ENCODE peak calls at places on chromosomes 12 and 14, in nine cellular contexts. X, P, S, B, M, N, F, V and Z are unnamed samples.

GRCh38 chr12:13436696-13437391 is 240.3 kb downstream of the EMP1 start:
- DNase-seq in X (no peak), B (no peak), M (peak), V (no peak), P (no peak), N (no peak), F (peak), S (no peak), Z (peak)

GRCh38 chr12:122793685-122794106 is 19.3 kb downstream of the CCDC62 start:
- DNase-seq in V (no peak), P (no peak), N (no peak), S (peak), M (peak), F (peak), X (no peak), B (peak), Z (peak)

GRCh38 chr12:45290218-45290609 is 74.3 kb downstream of the ANO6 start:
- DNase-seq in N (no peak), M (peak), S (no peak), P (no peak), X (no peak), F (no peak), V (no peak), B (no peak), Z (peak)

GRCh38 chr14:34331728-34332623 is 130.1 kb downstream of the SPTSSA start:
- DNase-seq in X (peak), S (peak), N (peak), P (no peak), V (peak), F (peak), M (peak), B (peak), Z (peak)

GRCh38 chr12:40827923-40828592 is 135.8 kb downstream of the CNTN1 start:
- DNase-seq in N (no peak), B (no peak), V (no peak), M (no peak), S (no peak), P (no peak), F (no peak), X (no peak), Z (no peak)

GRCh38 chr14:86372402-86372801 is 842.5 kb downstream of the FLRT2 start:
- DNase-seq in S (no peak), P (no peak), M (no peak), X (no peak), F (no peak), B (no peak), V (no peak), N (no peak), Z (no peak)

GRCh38 chr14:104547310-104547997 is 32.1 kb upstream of the C14orf180 start:
- DNase-seq in N (no peak), B (no peak), F (peak), X (peak), P (no peak), M (no peak), S (no peak), V (peak), Z (no peak)

GRCh38 chr14:101709962-101710891 is 51.3 kb upstream of the PPP2R5C start:
- DNase-seq in X (peak), N (no peak), S (no peak), M (no peak), B (no peak), P (no peak), F (no peak), V (no peak), Z (peak)

GRCh38 chr14:30855345-30856037 is 18.9 kb upstream of the COCH start:
- DNase-seq in B (no peak), P (no peak), M (no peak), N (no peak), V (no peak), X (no peak), S (no peak), F (no peak), Z (no peak)

GRCh38 chr12:127629066-127629820 is 637.7 kb upstream of the TMEM132C start:
- DNase-seq in M (no peak), X (no peak), B (no peak), V (no peak), P (no peak), N (no peak), F (no peak), S (no peak), Z (no peak)

GRCh38 chr14:56379956-56380355 is 199.6 kb upstream of the TMEM260 start:
- DNase-seq in F (no peak), N (no peak), V (no peak), X (no peak), B (no peak), M (peak), P (peak), S (no peak), Z (no peak)

GRCh38 chr14:61780125-61780524 is 17.9 kb downstream of the SNAPC1 start:
- DNase-seq in V (no peak), N (no peak), F (no peak), X (no peak), B (no peak), S (no peak), P (no peak), M (no peak), Z (no peak)

GRCh38 chr12:47343684-47344567 is 264.2 kb upstream of the AMIGO2 start:
- DNase-seq in S (no peak), P (no peak), M (peak), F (no peak), N (no peak), V (no peak), B (no peak), X (no peak), Z (peak)

GRCh38 chr14:75591331-75591946 is 13.0 kb downstream of the FLVCR2 start:
- DNase-seq in M (no peak), S (no peak), N (no peak), X (no peak), F (no peak), V (no peak), B (no peak), P (no peak), Z (no peak)
- TF ChIP-seq CTCF in M (no peak), S (no peak), N (no peak), X (no peak), F (no peak), V (no peak), B (peak), P (no peak), Z (no peak)

DNA sequence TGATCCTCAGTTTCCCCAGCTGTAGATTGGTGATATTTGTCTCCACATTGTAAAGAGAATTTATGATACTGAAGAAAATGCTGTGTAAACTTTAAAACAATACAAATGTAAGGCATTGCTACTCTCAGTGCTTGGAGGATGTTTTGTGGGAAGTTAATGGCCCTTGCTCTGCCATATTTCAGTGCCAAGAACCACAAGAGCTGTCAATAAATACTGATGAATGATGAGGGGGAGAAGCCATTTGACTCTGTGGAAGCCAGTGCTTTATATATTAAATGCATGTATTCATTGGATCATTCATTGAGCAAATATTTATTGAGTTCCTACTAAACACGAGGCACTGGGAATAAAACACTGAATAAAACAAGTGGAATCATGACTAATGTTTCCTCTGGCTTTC is 30.8 kb downstream of the CACNA1C start:
- DNase-seq in V (no peak), S (no peak), N (no peak), F (no peak), B (no peak), P (no peak), X (no peak), M (no peak), Z (no peak)
- TF ChIP-seq CTCF in V (no peak), S (no peak), N (no peak), F (no peak), B (no peak), P (no peak), X (no peak), M (no peak), Z (no peak)

GRCh38 chr14:23240661-23241060 is 2.9 kb downstream of the RNF212B start:
- DNase-seq in S (no peak), P (no peak), B (no peak), X (no peak), F (no peak), N (no peak), V (no peak), M (no peak), Z (no peak)
- TF ChIP-seq CTCF in S (no peak), P (no peak), B (no peak), X (no peak), F (no peak), N (no peak), V (no peak), M (no peak), Z (no peak)

GRCh38 chr12:33180921-33181320 is 258.7 kb downstream of the SYT10 start:
- DNase-seq in N (no peak), X (no peak), P (no peak), M (no peak), S (no peak), B (no peak), F (no peak), V (no peak), Z (peak)
- TF ChIP-seq CTCF in N (no peak), X (no peak), P (no peak), M (no peak), S (no peak), B (no peak), F (no peak), V (no peak), Z (no peak)

GRCh38 chr12:26264215-26264838 is 69.0 kb downstream of the SSPN start:
- DNase-seq in X (no peak), B (no peak), M (no peak), S (no peak), F (no peak), P (no peak), V (no peak), N (no peak), Z (peak)
- TF ChIP-seq CTCF in X (no peak), B (no peak), M (peak), S (no peak), F (no peak), P (no peak), V (no peak), N (no peak), Z (peak)

GRCh38 chr12:31682136-31682962 is 22.9 kb downstream of the ETFBKMT start:
- DNase-seq in S (peak), M (peak), F (peak), P (peak), N (peak), B (peak), V (no peak), X (no peak), Z (peak)
- TF ChIP-seq CTCF in S (peak), M (peak), F (peak), P (peak), N (peak), B (peak), V (no peak), X (peak), Z (peak)

GRCh38 chr14:41506552-41506951 is 100.1 kb upstream of the LRFN5 start:
- DNase-seq in N (no peak), F (no peak), P (no peak), S (no peak), V (no peak), X (no peak), M (no peak), B (no peak), Z (no peak)
- TF ChIP-seq CTCF in N (no peak), F (no peak), P (no peak), S (no peak), V (no peak), X (no peak), M (no peak), B (no peak), Z (no peak)

GRCh38 chr14:24092110-24092959 is 1.8 kb upstream of the PCK2 start:
- DNase-seq in M (no peak), B (no peak), X (no peak), S (no peak), V (no peak), N (no peak), P (no peak), F (no peak), Z (no peak)

GRCh38 chr14:24092960-24093900 is 881 bp upstream of the PCK2 start:
- DNase-seq in N (no peak), X (no peak), F (no peak), B (no peak), M (no peak), V (no peak), S (no peak), P (no peak), Z (no peak)

GRCh38 chr14:24095196-24096068 is 1.3 kb downstream of the PCK2 start:
- DNase-seq in F (peak), V (no peak), X (peak), P (peak), N (no peak), S (peak), M (peak), B (peak), Z (no peak)

GRCh38 chr14:24094839-24095195 is 706 bp downstream of the PCK2 start:
- DNase-seq in V (no peak), F (no peak), P (no peak), N (no peak), X (peak), M (no peak), B (no peak), S (no peak), Z (no peak)

DNA sequence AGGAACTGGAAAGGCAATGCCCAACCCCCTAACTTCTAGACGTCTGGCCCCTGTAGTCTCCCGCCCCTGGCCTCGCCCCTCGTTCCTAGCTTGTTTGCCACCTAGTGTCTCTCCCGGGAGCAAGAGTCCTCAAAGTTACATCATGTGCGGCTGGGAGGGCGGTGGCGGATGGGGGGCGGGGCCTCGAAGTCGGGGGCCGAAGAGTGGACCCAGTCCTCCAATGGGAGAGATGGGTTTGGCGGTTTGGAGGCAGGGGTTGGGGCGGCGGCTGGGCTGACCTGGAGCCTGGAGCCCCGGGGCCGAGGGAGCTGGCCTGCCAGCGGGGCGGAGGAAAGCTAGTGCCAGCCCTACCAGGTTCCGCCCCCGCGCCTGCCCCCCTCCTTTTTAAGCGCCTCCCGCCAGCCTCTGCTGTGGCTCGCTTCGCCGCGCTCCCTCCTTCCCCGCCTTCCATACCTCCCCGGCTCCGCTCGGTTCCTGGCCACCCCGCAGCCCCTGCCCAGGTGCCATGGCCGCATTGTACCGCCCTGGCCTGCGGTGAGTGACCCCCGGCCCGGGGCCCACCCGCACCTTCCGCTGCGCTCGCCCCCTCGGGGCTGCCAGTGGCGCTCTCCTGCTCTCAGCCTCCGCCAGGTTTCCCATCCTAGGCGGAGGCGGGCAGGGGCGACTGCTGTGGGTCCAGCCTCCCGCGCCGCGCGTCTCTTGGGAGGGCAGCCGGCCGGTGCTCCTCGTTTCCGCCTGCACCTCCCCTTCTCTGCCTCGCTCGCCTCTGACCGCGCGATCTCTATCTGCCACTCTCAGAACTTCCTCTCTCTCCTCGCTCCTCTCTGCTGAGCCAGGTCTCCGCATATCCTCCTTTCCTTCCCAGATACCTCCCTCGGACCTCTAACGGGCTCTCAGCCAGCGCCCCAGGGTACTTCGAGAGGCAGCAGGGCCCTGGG is at the start of gene PCK2:
- DNase-seq in N (peak), P (peak), V (peak), S (peak), B (peak), X (peak), M (peak), F (peak), Z (peak)
- TF ChIP-seq CTCF in N (no peak), P (no peak), V (peak), S (no peak), B (no peak), X (no peak), M (no peak), F (peak), Z (no peak)

GRCh38 chr14:63642229-63642611 is 549 bp upstream of the WDR89 start:
- DNase-seq in V (peak), X (peak), M (peak), N (peak), B (peak), S (peak), F (peak), P (peak), Z (peak)

GRCh38 chr14:63644741-63645140 is 3.1 kb upstream of the WDR89 start:
- DNase-seq in P (no peak), N (no peak), F (no peak), M (no peak), X (no peak), B (no peak), S (no peak), V (no peak), Z (peak)

GRCh38 chr14:63642656-63643382 is 1.1 kb upstream of the WDR89 start:
- DNase-seq in F (no peak), X (no peak), P (no peak), M (peak), N (no peak), V (no peak), B (no peak), S (no peak), Z (peak)

GRCh38 chr14:63641473-63642228 is at the start of gene WDR89:
- DNase-seq in P (peak), X (peak), V (peak), M (peak), F (peak), B (peak), S (peak), N (peak), Z (peak)
- TF ChIP-seq CTCF in P (peak), X (peak), V (peak), M (peak), F (peak), B (peak), S (peak), N (peak), Z (peak)

GRCh38 chr12:124369901-124370378 is 75.0 kb downstream of the RFLNA start:
- DNase-seq in X (no peak), N (no peak), B (no peak), F (peak), S (no peak), M (no peak), P (no peak), V (no peak), Z (no peak)

GRCh38 chr12:124370851-124371250 is 76.0 kb downstream of the RFLNA start:
- DNase-seq in N (no peak), V (no peak), M (no peak), F (no peak), P (no peak), X (no peak), S (no peak), B (no peak), Z (no peak)

GRCh38 chr12:124369055-124369900 is 74.4 kb downstream of the RFLNA start:
- DNase-seq in S (no peak), X (peak), M (peak), F (peak), B (no peak), V (peak), P (peak), N (peak), Z (no peak)

GRCh38 chr12:124370384-124370783 is 75.5 kb downstream of the RFLNA start:
- DNase-seq in S (no peak), X (no peak), P (no peak), F (peak), N (no peak), B (no peak), M (no peak), V (no peak), Z (no peak)

GRCh38 chr12:124368421-124369032 is 73.6 kb downstream of the RFLNA start:
- DNase-seq in S (no peak), V (no peak), M (no peak), B (no peak), F (no peak), X (no peak), P (no peak), N (no peak), Z (no peak)
- TF ChIP-seq CTCF in S (no peak), V (no peak), M (peak), B (no peak), F (peak), X (no peak), P (peak), N (no peak), Z (no peak)